ENCODE peak calls at places on chromosomes 5 and 9, in four cellular contexts. I is H1, R is K562, W is GM12878. V is an unnamed sample.

GRCh38 chr5:39759696-39760095 is 334.9 kb upstream of the DAB2 start:
- DNase-seq in I (no peak), R (no peak), W (no peak), V (no peak)

GRCh38 chr5:34897646-34898045 is 17.7 kb downstream of the RAD1 start:
- DNase-seq in I (no peak), R (no peak), W (no peak), V (no peak)

GRCh38 chr5:80069918-80070318 is 34.8 kb downstream of the THBS4 start:
- DNase-seq in I (no peak), R (no peak), W (no peak), V (no peak)

GRCh38 chr5:170159101-170159698 is 53.5 kb downstream of the FOXI1 start:
- DNase-seq in I (no peak), R (no peak), W (no peak), V (no peak)

GRCh38 chr5:3261081-3261480 is 334.6 kb upstream of the IRX1 start:
- DNase-seq in I (no peak), R (no peak), W (no peak), V (no peak)

GRCh38 chr9:4297151-4297794 is 2.6 kb downstream of the GLIS3 start:
- DNase-seq in I (peak), R (peak), W (no peak), V (no peak)

GRCh38 chr9:95268681-95269080 is 48.8 kb downstream of the FANCC start:
- DNase-seq in I (no peak), R (peak), W (no peak), V (no peak)

GRCh38 chr9:89226076-89226475 is 47.5 kb upstream of the SHC3 start:
- DNase-seq in I (peak), R (no peak), W (no peak), V (no peak)

GRCh38 chr5:84383816-84384603 is 670 bp downstream of the EDIL3 start:
- DNase-seq in I (peak), R (no peak), W (no peak), V (no peak)

GRCh38 chr5:174239718-174240117 is 194.2 kb downstream of the NSG2 start:
- DNase-seq in I (no peak), R (no peak), W (no peak), V (no peak)

GRCh38 chr9:135454737-135455136 is 24.8 kb upstream of the PPP1R26 start:
- DNase-seq in I (no peak), R (no peak), W (no peak), V (no peak)

GRCh38 chr9:135993409-135993742 is 32.2 kb upstream of the UBAC1 start:
- DNase-seq in I (no peak), R (no peak), W (no peak), V (no peak)

GRCh38 chr5:15889001-15889400 is 290.6 kb downstream of the MARCHF11 start:
- DNase-seq in I (no peak), R (no peak), W (no peak), V (no peak)

GRCh38 chr9:78438765-78439164 is 141.8 kb downstream of the PSAT1 start:
- DNase-seq in I (no peak), R (no peak), W (no peak), V (no peak)

GRCh38 chr9:105690742-105691141 is 3.6 kb upstream of the TMEM38B start:
- DNase-seq in I (no peak), R (no peak), W (no peak), V (no peak)

GRCh38 chr5:173826179-173826920 is 61.8 kb upstream of the CPEB4 start:
- DNase-seq in I (no peak), R (no peak), W (no peak), V (no peak)

GRCh38 chr9:131299346-131299745 is 9.8 kb downstream of the PLPP7 start:
- DNase-seq in I (no peak), R (no peak), W (no peak), V (no peak)

GRCh38 chr9:12604154-12604825 is 88.9 kb upstream of the TYRP1 start:
- DNase-seq in I (no peak), R (no peak), W (no peak), V (no peak)

GRCh38 chr5:157449011-157449723 is 10.8 kb upstream of the NIPAL4 start:
- DNase-seq in I (peak), R (no peak), W (no peak), V (no peak)

GRCh38 chr5:104139840-104140239 is 577.3 kb upstream of the NUDT12 start:
- DNase-seq in I (no peak), R (no peak), W (no peak), V (no peak)

GRCh38 chr5:88724201-88724600 is 158.8 kb downstream of the MEF2C start:
- DNase-seq in I (no peak), R (no peak), W (no peak), V (no peak)

GRCh38 chr5:126915496-126915895 is 114.9 kb downstream of the MARCHF3 start:
- DNase-seq in I (no peak), R (no peak), W (no peak), V (no peak)

GRCh38 chr5:9245071-9245470 is 300.8 kb downstream of the SEMA5A start:
- DNase-seq in I (no peak), R (no peak), W (no peak), V (no peak)

GRCh38 chr5:1509346-1510085 is 14.2 kb downstream of the LPCAT1 start:
- DNase-seq in I (peak), R (no peak), W (no peak), V (no peak)

GRCh38 chr9:90805006-90805993 is 3.7 kb downstream of the SYK start:
- DNase-seq in I (no peak), R (peak), W (no peak), V (no peak)

GRCh38 chr5:74762599-74762998 is 4.3 kb downstream of the GFM2 start:
- DNase-seq in I (no peak), R (no peak), W (no peak), V (no peak)

GRCh38 chr5:60352992-60353391 is 347.0 kb downstream of the DEPDC1B start:
- DNase-seq in I (no peak), R (no peak), W (no peak), V (no peak)

GRCh38 chr9:23638837-23639426 is 187.1 kb downstream of the ELAVL2 start:
- DNase-seq in I (no peak), R (no peak), W (no peak), V (no peak)

DNA sequence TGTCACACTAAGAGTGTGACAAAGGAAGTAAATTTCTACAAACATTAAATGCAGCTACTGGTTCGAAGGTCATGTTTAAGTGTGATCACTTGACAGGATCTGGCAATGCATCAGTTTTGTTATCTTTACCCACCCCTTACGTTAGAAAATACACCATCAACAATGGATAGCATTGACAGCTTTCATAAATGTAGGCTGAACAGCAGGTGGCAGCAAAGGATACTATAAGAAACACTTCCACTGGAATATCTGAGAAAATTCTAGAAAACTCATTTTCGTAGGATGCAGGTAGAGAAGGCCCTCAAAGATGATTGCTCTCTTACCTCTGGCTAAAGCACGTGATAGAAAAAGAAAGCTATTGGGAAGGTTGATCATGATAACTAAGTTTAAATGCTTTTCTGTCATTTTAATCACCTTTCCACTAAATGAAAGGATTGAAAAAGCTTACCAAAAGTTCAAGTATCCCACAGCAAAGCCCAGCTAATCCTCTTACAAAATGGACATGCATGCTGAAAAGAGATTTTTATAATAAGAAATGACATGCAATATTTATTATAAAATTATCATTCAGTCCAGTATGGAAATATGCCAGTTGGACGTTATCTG is 292.5 kb downstream of the PARP8 start:
- DNase-seq in I (no peak), R (peak), W (no peak), V (no peak)
- TF ChIP-seq POLR2AphosphoS5 in I (no peak), R (no peak), W (no peak), V (no peak)

DNA sequence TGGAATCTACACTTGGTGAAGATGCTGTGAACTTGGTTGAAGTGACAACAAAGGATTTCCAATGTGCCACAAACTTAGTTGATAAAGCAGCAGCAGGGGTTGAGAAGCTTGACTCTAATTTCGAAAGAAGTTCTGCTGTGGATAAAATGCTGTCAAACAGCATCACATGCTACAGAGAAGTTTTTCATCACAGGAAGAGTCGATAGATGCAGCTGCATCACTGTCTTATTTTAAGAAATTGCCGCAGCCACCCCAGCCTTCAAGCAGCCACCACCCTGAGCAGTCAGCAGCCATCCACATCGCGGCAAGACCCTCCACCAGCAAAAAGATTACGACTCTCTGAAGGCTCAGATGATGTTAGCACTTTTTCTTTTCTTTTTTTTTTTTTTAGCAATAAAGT is 78.6 kb downstream of the TRIO start:
- DNase-seq in I (no peak), R (no peak), W (no peak), V (no peak)
- TF ChIP-seq TAF1 in I (no peak), R (no peak), W (no peak), V (no peak)

DNA sequence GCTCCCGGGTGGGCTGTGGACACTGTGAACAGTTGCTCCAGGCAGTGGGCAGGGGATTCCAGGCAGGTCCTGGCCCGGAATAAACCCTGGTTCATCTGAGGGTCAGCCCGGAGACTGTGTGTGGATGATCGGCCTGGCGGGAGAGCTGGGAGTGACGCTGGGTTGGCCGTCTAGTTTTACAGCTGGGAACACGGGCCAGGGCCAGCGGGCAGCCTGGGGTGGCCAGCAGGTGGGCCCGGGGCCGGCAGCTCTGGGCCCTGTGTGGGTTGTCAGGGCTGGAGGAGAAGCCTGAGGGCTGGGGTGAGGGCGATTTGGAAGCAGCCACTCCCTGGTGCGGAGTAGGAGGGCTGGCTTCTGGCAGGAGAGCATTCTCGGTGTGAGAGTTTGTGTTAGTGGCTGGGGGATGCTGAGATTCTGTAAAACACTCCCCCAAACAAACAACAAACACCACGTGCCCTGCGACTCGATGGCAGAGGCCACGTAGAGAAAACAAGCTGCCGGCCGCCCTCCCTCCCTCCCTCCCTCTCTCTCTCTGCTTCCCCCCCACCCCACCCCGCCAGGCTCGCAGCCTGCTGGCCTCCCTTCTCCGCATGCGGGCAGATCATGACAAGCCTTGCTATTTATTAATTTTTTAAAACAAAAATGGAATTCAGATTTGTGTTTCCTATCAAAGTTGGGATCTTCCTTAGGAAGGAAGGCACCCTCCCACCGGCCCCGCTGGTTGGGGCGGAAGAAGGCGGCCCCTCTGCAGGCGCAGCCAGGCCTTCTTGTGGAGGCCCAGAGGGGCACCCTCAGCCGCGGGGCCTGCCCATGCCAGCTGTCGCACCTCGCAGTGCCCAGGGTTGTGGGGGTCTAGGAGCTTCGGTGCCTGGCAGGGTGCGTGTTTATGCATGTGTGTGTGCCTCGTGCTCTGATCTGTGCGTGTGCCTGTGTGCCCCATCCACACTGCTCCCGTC is 49.5 kb downstream of the RXRA start:
- DNase-seq in I (no peak), R (no peak), W (no peak), V (no peak)
- TF ChIP-seq POLR2A in I (no peak), R (no peak), W (no peak), V (no peak)

GRCh38 chr5:149414405-149415244 is 35.5 kb upstream of the IL17B start:
- DNase-seq in I (no peak), R (no peak), W (no peak), V (no peak)
- TF ChIP-seq POLR2AphosphoS5 in I (no peak), R (no peak), W (no peak), V (no peak)

GRCh38 chr5:81898403-81898802 is 73.4 kb upstream of the ATG10 start:
- DNase-seq in I (no peak), R (no peak), W (no peak), V (no peak)

GRCh38 chr5:81893961-81894360 is 77.9 kb upstream of the ATG10 start:
- DNase-seq in I (no peak), R (no peak), W (no peak), V (no peak)

GRCh38 chr5:81899123-81899522 is 72.7 kb upstream of the ATG10 start:
- DNase-seq in I (no peak), R (no peak), W (no peak), V (no peak)

GRCh38 chr5:81895312-81895711 is 76.5 kb upstream of the ATG10 start:
- DNase-seq in I (no peak), R (no peak), W (no peak), V (no peak)

GRCh38 chr5:81896764-81897163 is 75.1 kb upstream of the ATG10 start:
- DNase-seq in I (no peak), R (no peak), W (no peak), V (no peak)
- TF ChIP-seq TAF1 in I (no peak), R (no peak), W (no peak), V (no peak)

DNA sequence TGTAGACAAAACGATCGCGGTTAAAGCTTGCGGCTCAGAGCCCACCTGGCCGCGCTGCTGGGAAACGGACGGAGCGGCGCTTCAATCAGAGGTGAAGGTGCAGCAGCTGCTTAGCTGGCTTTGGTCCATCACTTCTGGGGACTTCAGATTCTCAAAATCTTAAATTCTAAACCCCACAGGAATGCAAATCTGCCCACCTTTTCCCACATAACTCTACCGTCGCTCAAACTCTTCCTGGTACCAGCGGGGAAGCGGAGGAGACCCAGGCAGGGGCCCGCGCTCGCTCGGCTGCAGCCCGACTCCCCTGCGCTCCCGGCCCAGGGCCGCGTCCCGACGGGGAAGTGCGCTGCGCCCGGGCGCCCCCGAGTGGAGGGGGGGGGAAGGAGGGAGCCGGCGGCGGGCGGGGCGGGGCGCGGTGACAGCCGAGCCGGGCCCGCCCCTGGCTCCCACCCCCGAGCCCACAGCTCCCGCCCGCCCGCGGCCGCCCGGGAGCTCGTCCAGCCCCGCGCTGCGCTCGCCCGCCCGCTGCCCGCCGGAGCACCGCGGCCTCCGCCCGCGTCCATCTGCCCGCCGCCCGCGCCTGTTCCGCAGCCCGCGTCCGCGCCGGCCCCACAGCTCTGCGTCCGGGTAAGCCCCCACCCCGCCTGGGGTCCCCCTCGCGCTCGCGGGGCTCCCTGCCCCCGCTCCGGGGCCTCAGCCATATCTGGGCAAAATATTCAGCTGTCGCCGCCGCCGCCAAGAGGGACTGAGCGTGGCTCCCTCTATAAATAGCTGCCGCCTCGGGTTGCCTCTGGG is at the start of gene TMOD1:
- DNase-seq in I (peak), R (peak), W (no peak), V (peak)
- TF ChIP-seq POLR2A in I (no peak), R (no peak), W (peak), V (no peak)

GRCh38 chr5:151671979-151672378 is 14.7 kb downstream of the SPARC start:
- DNase-seq in I (no peak), R (no peak), W (no peak), V (no peak)
- TF ChIP-seq POLR2AphosphoS5 in I (no peak), R (no peak), W (no peak), V (no peak)

GRCh38 chr9:125630436-125630835 is 76.6 kb downstream of the MAPKAP1 start:
- DNase-seq in I (no peak), R (no peak), W (no peak), V (no peak)

GRCh38 chr9:125633116-125633743 is 73.8 kb downstream of the MAPKAP1 start:
- DNase-seq in I (no peak), R (no peak), W (no peak), V (no peak)

GRCh38 chr9:125634040-125634717 is 72.8 kb downstream of the MAPKAP1 start:
- DNase-seq in I (no peak), R (no peak), W (no peak), V (no peak)

GRCh38 chr9:125631391-125632085 is 75.5 kb downstream of the MAPKAP1 start:
- DNase-seq in I (no peak), R (peak), W (no peak), V (peak)

GRCh38 chr9:125632321-125633115 is 74.5 kb downstream of the MAPKAP1 start:
- DNase-seq in I (no peak), R (peak), W (peak), V (peak)
- TF ChIP-seq TAF1 in I (no peak), R (no peak), W (no peak), V (no peak)